ENCODE peak calls at places on chromosomes 2 and 18, in four cellular contexts. One of them, this sample, is unnamed.

GRCh38 chr2:2243666-2244065 is 87.4 kb downstream of the MYT1L start:
- DNase-seq in skeletal muscle cell: no peak
- DNase-seq in adipocyte: no peak
- DNase-seq in HCT116: no peak
- DNase-seq in this sample: no peak

GRCh38 chr18:5057348-5058012 is 139.6 kb downstream of the AKAIN1 start:
- DNase-seq in skeletal muscle cell: peak
- DNase-seq in HCT116: peak
- DNase-seq in adipocyte: peak
- DNase-seq in this sample: no peak

GRCh38 chr18:74281011-74281638 is 10.6 kb downstream of the CYB5A start:
- DNase-seq in adipocyte: no peak
- DNase-seq in HCT116: no peak
- DNase-seq in skeletal muscle cell: no peak
- DNase-seq in this sample: no peak

GRCh38 chr2:196927318-196928225 is 1.1 kb upstream of the PGAP1 start:
- DNase-seq in HCT116: no peak
- DNase-seq in adipocyte: peak
- DNase-seq in skeletal muscle cell: peak
- DNase-seq in this sample: no peak

GRCh38 chr2:214577769-214578168 is 166.9 kb downstream of the VWC2L start:
- DNase-seq in HCT116: no peak
- DNase-seq in skeletal muscle cell: no peak
- DNase-seq in adipocyte: peak
- DNase-seq in this sample: no peak

GRCh38 chr2:104856086-104856972 is 2.4 kb downstream of the POU3F3 start:
- DNase-seq in adipocyte: no peak
- DNase-seq in HCT116: no peak
- DNase-seq in skeletal muscle cell: no peak
- DNase-seq in this sample: no peak

GRCh38 chr2:96914332-96914731 is 44.5 kb upstream of the SEMA4C start:
- DNase-seq in adipocyte: no peak
- DNase-seq in skeletal muscle cell: no peak
- DNase-seq in HCT116: no peak
- DNase-seq in this sample: no peak

GRCh38 chr18:62448426-62448825 is 74.4 kb upstream of the ZCCHC2 start:
- DNase-seq in HCT116: no peak
- DNase-seq in skeletal muscle cell: no peak
- DNase-seq in adipocyte: no peak
- DNase-seq in this sample: no peak

GRCh38 chr2:18626256-18626668 is 36.9 kb upstream of the NT5C1B start:
- DNase-seq in adipocyte: peak
- DNase-seq in skeletal muscle cell: peak
- DNase-seq in HCT116: no peak
- DNase-seq in this sample: no peak

GRCh38 chr2:161910200-161910599 is 163.8 kb downstream of the DPP4 start:
- DNase-seq in HCT116: no peak
- DNase-seq in adipocyte: no peak
- DNase-seq in skeletal muscle cell: no peak
- DNase-seq in this sample: no peak

GRCh38 chr18:36296591-36297418 is 708 bp upstream of the FHOD3 start:
- DNase-seq in skeletal muscle cell: peak
- DNase-seq in adipocyte: peak
- DNase-seq in HCT116: peak
- DNase-seq in this sample: peak

GRCh38 chr2:84395819-84396218 is 63.3 kb downstream of the SUCLG1 start:
- DNase-seq in HCT116: no peak
- DNase-seq in skeletal muscle cell: peak
- DNase-seq in adipocyte: peak
- DNase-seq in this sample: no peak

GRCh38 chr2:121810959-121811853 is 55.8 kb downstream of the TSN start:
- DNase-seq in adipocyte: peak
- DNase-seq in HCT116: peak
- DNase-seq in skeletal muscle cell: peak
- DNase-seq in this sample: no peak

GRCh38 chr18:34978533-34978893 is 62.7 kb upstream of the MAPRE2 start:
- DNase-seq in skeletal muscle cell: no peak
- DNase-seq in adipocyte: no peak
- DNase-seq in HCT116: no peak
- DNase-seq in this sample: no peak

GRCh38 chr2:207772844-207773205 is 3.1 kb upstream of the FZD5 start:
- DNase-seq in skeletal muscle cell: no peak
- DNase-seq in adipocyte: no peak
- DNase-seq in HCT116: no peak
- DNase-seq in this sample: peak
- H3K4me3 ChIP-seq in skeletal muscle cell: no peak
- H3K4me3 ChIP-seq in adipocyte: no peak
- H3K4me3 ChIP-seq in HCT116: no peak
- H3K4me3 ChIP-seq in this sample: no peak

GRCh38 chr2:86807121-86807461 is 16.4 kb upstream of the CD8A start:
- DNase-seq in HCT116: no peak
- DNase-seq in adipocyte: no peak
- DNase-seq in skeletal muscle cell: no peak
- DNase-seq in this sample: no peak
- H3K4me3 ChIP-seq in HCT116: peak
- H3K4me3 ChIP-seq in adipocyte: peak
- H3K4me3 ChIP-seq in skeletal muscle cell: peak
- H3K4me3 ChIP-seq in this sample: peak

GRCh38 chr18:80149667-80150066 is 40.6 kb downstream of the ADNP2 start:
- DNase-seq in adipocyte: no peak
- DNase-seq in HCT116: no peak
- DNase-seq in skeletal muscle cell: no peak
- DNase-seq in this sample: no peak

GRCh38 chr18:80148316-80149199 is 39.5 kb downstream of the ADNP2 start:
- DNase-seq in skeletal muscle cell: no peak
- DNase-seq in HCT116: no peak
- DNase-seq in adipocyte: peak
- DNase-seq in this sample: no peak

GRCh38 chr18:80145191-80145799 is 36.2 kb downstream of the ADNP2 start:
- DNase-seq in adipocyte: peak
- DNase-seq in HCT116: no peak
- DNase-seq in skeletal muscle cell: no peak
- DNase-seq in this sample: no peak

GRCh38 chr18:80147418-80148315 is 38.6 kb downstream of the ADNP2 start:
- DNase-seq in HCT116: no peak
- DNase-seq in adipocyte: peak
- DNase-seq in skeletal muscle cell: peak
- DNase-seq in this sample: peak

GRCh38 chr18:80147037-80147417 is 38.0 kb downstream of the ADNP2 start:
- DNase-seq in skeletal muscle cell: no peak
- DNase-seq in adipocyte: no peak
- DNase-seq in HCT116: no peak
- DNase-seq in this sample: no peak
- H3K4me3 ChIP-seq in skeletal muscle cell: peak
- H3K4me3 ChIP-seq in adipocyte: peak
- H3K4me3 ChIP-seq in HCT116: no peak
- H3K4me3 ChIP-seq in this sample: peak

DNA sequence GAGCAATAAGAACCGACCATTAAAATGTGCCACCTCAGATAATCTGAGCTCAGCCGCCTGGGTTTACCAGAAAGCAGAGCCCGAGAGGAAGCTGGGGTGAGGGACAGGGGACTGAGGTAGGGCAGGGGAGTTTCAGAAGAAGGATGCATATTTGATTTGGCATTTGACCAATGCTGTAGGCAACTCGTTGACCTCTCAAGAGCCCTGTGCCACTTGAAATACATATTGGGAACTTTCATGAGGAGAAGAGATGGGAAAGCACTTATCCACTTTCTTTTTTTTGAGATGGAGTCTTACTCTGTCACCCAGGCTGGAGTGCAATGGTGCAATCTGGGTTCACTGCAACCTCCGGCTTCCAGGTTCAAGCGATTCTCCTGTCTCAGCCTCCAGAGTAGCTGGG is 148.4 kb upstream of the SPRED2 start:
- DNase-seq in skeletal muscle cell: no peak
- DNase-seq in HCT116: no peak
- DNase-seq in adipocyte: no peak
- DNase-seq in this sample: no peak
- H3K4me3 ChIP-seq in skeletal muscle cell: no peak
- H3K4me3 ChIP-seq in HCT116: no peak
- H3K4me3 ChIP-seq in adipocyte: no peak
- H3K4me3 ChIP-seq in this sample: no peak

GRCh38 chr2:20203521-20204225 is 21.3 kb downstream of the SDC1 start:
- DNase-seq in HCT116: no peak
- DNase-seq in adipocyte: no peak
- DNase-seq in skeletal muscle cell: no peak
- DNase-seq in this sample: no peak
- H3K4me3 ChIP-seq in HCT116: no peak
- H3K4me3 ChIP-seq in adipocyte: no peak
- H3K4me3 ChIP-seq in skeletal muscle cell: no peak
- H3K4me3 ChIP-seq in this sample: no peak

DNA sequence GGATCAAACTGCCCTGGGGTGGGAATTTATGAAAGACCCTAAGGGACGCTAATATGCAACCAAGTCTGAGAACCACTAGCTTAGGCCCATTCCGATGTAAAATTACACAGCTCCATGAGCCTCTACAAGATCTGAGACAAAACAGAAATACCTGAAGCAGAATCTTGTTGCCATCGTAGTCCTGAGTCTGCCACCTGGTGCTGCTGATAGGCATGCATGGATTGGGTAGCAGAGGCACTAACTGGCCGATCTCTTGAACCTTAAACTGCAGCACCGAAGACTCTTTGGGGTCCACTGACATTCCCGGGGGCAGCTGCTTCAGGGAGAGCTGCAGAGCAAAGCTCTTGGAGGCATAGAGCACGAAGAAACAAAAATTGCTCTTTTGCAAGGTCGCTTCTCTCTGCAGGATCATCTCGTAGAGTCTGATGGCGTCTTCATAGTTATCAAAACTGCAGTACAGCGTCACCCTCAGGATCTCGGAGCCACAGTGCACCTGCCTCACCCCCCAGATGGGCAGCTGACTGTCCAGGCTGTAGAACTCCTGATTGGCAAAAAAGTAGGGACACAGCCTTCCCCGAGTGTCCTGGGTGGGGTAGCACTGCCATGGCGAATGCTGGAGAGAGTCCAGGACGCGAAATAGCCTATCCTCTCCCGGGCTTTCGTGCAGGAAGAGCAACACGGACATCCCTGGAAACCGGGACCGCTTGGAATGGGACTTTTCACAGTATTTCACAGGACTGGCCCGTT is 848 bp downstream of the FAM124B start:
- DNase-seq in adipocyte: no peak
- DNase-seq in skeletal muscle cell: no peak
- DNase-seq in HCT116: no peak
- DNase-seq in this sample: no peak
- H3K4me3 ChIP-seq in adipocyte: no peak
- H3K4me3 ChIP-seq in skeletal muscle cell: no peak
- H3K4me3 ChIP-seq in HCT116: no peak
- H3K4me3 ChIP-seq in this sample: peak

DNA sequence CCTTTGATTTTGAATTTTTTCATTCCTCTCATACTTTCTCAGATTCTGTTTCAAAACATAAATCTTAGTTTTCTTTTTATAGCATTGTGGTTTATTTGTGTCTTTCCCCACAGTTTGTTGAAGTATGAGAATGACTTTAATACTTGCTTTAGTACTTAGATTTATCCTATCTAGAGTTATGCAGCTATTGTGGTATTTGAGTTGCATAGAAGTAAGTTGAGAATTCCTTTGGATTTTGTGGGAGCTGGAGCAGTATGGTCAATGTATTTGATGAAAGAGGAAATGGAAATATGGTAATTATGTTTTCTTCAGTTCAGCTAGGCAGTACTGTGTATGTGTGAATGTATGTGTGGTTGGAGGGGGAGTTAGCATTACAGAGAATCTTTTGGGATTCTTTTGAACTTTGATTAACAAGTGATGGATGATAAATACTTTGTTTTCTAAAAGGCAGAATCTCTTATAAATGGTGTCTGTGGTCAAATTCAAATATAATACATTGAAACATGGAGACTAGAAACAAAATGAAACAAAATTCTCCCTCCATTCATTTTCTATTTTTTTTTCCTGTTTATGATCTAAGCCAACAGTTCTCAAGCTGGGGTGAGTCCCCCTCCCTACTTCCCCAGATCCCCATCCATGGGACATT is 3.0 kb downstream of the ACVR2A start:
- DNase-seq in adipocyte: peak
- DNase-seq in HCT116: no peak
- DNase-seq in skeletal muscle cell: no peak
- DNase-seq in this sample: no peak
- H3K4me3 ChIP-seq in adipocyte: peak
- H3K4me3 ChIP-seq in HCT116: no peak
- H3K4me3 ChIP-seq in skeletal muscle cell: no peak
- H3K4me3 ChIP-seq in this sample: no peak

GRCh38 chr2:240396623-240397541 is 38.6 kb upstream of the GPC1 start:
- DNase-seq in HCT116: no peak
- DNase-seq in skeletal muscle cell: no peak
- DNase-seq in adipocyte: no peak
- DNase-seq in this sample: no peak

GRCh38 chr2:240395896-240396622 is 39.4 kb upstream of the GPC1 start:
- DNase-seq in skeletal muscle cell: no peak
- DNase-seq in adipocyte: no peak
- DNase-seq in HCT116: no peak
- DNase-seq in this sample: peak

GRCh38 chr2:240394549-240394948 is 40.9 kb upstream of the GPC1 start:
- DNase-seq in adipocyte: no peak
- DNase-seq in HCT116: no peak
- DNase-seq in skeletal muscle cell: no peak
- DNase-seq in this sample: peak

GRCh38 chr2:240393831-240394410 is 41.5 kb upstream of the GPC1 start:
- DNase-seq in skeletal muscle cell: peak
- DNase-seq in HCT116: no peak
- DNase-seq in adipocyte: no peak
- DNase-seq in this sample: peak

DNA sequence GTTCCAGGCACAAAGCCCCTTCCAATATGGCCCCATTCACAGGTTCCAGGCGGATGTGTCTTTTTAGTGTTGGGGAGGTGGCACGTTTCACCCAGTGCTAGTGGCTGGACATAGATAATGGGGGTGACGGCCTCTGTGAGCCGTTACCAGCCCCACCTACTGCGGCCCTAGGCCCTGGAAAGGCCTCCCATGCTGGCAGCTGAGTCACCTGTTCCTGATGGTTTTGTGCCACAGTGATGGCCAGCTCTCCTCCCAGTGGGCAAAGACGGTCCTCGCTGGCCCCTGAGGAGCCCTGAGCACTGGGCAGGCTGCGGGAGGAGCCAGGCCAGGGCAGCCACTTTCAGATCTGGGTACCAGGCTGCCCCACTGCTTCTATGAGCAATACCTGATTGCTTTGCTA is 40.0 kb upstream of the GPC1 start:
- DNase-seq in adipocyte: no peak
- DNase-seq in skeletal muscle cell: no peak
- DNase-seq in HCT116: no peak
- DNase-seq in this sample: peak
- H3K4me3 ChIP-seq in adipocyte: no peak
- H3K4me3 ChIP-seq in skeletal muscle cell: no peak
- H3K4me3 ChIP-seq in HCT116: no peak
- H3K4me3 ChIP-seq in this sample: no peak

This sample was measured in coronary artery.